ENCODE peak calls at places on chromosomes 13 and 19, in five cellular contexts. One of them, this sample, is unnamed.

GRCh38 chr19:756232-756631 is 5.3 kb downstream of the MISP start:
- DNase-seq in brain microvascular endothelial cell: peak; percentile 62
- DNase-seq in BJ: no peak
- DNase-seq in WERI-Rb-1: no peak
- DNase-seq in PC-3: peak; percentile 67
- DNase-seq in this sample: no peak

GRCh38 chr13:41516760-41517159 is 59.4 kb downstream of the RGCC start:
- DNase-seq in BJ: no peak
- DNase-seq in PC-3: no peak
- DNase-seq in WERI-Rb-1: no peak
- DNase-seq in brain microvascular endothelial cell: no peak
- DNase-seq in this sample: no peak

GRCh38 chr13:113883314-113883811 is 19.5 kb upstream of the GAS6 start:
- DNase-seq in PC-3: no peak
- DNase-seq in BJ: no peak
- DNase-seq in brain microvascular endothelial cell: no peak
- DNase-seq in WERI-Rb-1: no peak
- DNase-seq in this sample: no peak

GRCh38 chr19:27672309-27673047 is 1540.5 kb downstream of the UQCRFS1 start:
- DNase-seq in brain microvascular endothelial cell: no peak
- DNase-seq in WERI-Rb-1: no peak
- DNase-seq in PC-3: no peak
- DNase-seq in BJ: no peak
- DNase-seq in this sample: no peak

GRCh38 chr19:31838163-31838798 is 489.0 kb upstream of the TSHZ3 start:
- DNase-seq in BJ: no peak
- DNase-seq in brain microvascular endothelial cell: no peak
- DNase-seq in PC-3: no peak
- DNase-seq in WERI-Rb-1: no peak
- DNase-seq in this sample: no peak

GRCh38 chr19:18049390-18049789 is 37.3 kb downstream of the IL12RB1 start:
- DNase-seq in brain microvascular endothelial cell: peak; percentile 38
- DNase-seq in WERI-Rb-1: no peak
- DNase-seq in BJ: no peak
- DNase-seq in PC-3: no peak
- DNase-seq in this sample: no peak

GRCh38 chr19:17331254-17331558 is 3.4 kb downstream of the ANO8 start:
- DNase-seq in BJ: no peak
- DNase-seq in brain microvascular endothelial cell: no peak
- DNase-seq in WERI-Rb-1: peak; percentile 48
- DNase-seq in PC-3: no peak
- DNase-seq in this sample: no peak

GRCh38 chr13:112686987-112687386 is 2.9 kb upstream of the ATP11A start:
- DNase-seq in brain microvascular endothelial cell: no peak
- DNase-seq in PC-3: no peak
- DNase-seq in WERI-Rb-1: no peak
- DNase-seq in BJ: no peak
- DNase-seq in this sample: no peak

DNA sequence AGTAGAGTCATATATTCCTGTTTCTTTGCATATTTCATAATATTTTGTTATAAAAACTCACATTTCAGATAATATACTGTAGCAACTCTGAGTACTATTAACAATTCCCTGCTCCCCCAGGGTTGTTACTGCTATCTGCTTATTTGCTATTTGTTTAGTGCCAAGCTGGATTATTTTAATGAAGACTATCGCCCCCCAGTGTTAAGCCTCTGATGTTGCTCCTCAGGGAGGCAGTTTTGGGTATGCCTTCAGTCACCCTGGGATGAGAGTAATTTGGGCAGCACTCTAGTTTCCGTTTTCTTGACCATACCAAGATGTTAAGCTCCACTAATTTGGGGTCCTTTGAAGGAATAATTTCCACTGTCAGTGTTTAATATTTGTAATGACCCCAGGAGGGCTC is 46.0 kb downstream of the MICU2 start:
- DNase-seq in PC-3: peak; percentile 51
- DNase-seq in BJ: no peak
- DNase-seq in WERI-Rb-1: peak; percentile 24
- DNase-seq in brain microvascular endothelial cell: peak; percentile 34
- DNase-seq in this sample: no peak
- TF ChIP-seq CTCF in PC-3: peak; percentile 64
- TF ChIP-seq CTCF in BJ: peak; percentile 56
- TF ChIP-seq CTCF in WERI-Rb-1: peak; percentile 52
- TF ChIP-seq CTCF in brain microvascular endothelial cell: peak; percentile 65
- TF ChIP-seq CTCF in this sample: peak; percentile 56

DNA sequence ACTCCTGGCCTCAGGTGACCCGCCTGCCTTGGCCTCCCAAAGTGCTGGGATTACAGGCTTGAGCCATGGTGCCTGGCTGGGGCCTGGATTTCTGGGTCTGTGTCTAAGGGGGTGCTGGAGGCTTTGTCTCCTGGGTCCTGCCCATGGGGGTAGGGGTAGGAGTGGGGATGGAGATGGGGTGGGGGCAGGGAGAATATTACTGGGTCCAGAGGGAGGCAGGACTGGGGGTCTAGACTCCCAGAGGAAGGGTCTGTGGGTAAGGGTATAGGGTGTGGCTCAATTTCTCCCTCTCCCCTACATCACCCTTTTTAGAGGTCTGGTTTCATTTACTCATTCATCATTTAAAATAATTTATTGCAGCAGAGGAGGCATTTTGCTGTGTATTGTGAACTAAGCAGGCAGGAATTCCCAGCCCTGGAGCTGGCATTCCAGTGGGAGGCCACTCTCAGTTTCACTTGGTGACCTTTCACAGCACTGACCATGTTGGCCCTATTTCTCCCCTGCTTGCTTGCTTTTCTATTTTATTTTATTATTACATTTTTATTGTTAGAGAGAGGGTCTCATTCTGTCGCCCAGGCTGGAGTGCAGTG is 810 bp upstream of the NFKBID start:
- DNase-seq in WERI-Rb-1: no peak
- DNase-seq in PC-3: peak; percentile 27
- DNase-seq in brain microvascular endothelial cell: peak; percentile 34
- DNase-seq in BJ: peak; percentile 45
- DNase-seq in this sample: no peak
- H3K4me3 ChIP-seq in WERI-Rb-1: peak overlapping the region; percentile 82
- H3K4me3 ChIP-seq in PC-3: peak overlapping the region; percentile 95
- H3K4me3 ChIP-seq in brain microvascular endothelial cell: no peak overlapping the region
- H3K4me3 ChIP-seq in BJ: peak overlapping the region; percentile 77
- H3K4me3 ChIP-seq in this sample: peak overlapping the region; percentile 79

GRCh38 chr19:34220472-34221063 is 33.8 kb upstream of the GARRE1 start:
- DNase-seq in brain microvascular endothelial cell: peak; percentile 59
- DNase-seq in WERI-Rb-1: peak; percentile 69
- DNase-seq in PC-3: peak; percentile 77
- DNase-seq in BJ: no peak
- DNase-seq in this sample: no peak
- TF ChIP-seq CTCF in brain microvascular endothelial cell: peak; percentile 85
- TF ChIP-seq CTCF in WERI-Rb-1: peak; percentile 64
- TF ChIP-seq CTCF in PC-3: peak; percentile 77
- TF ChIP-seq CTCF in BJ: peak; percentile 79
- TF ChIP-seq CTCF in this sample: peak; percentile 80

GRCh38 chr13:28043224-28043623 is 54.7 kb upstream of the URAD start:
- DNase-seq in PC-3: no peak
- DNase-seq in BJ: no peak
- DNase-seq in WERI-Rb-1: no peak
- DNase-seq in brain microvascular endothelial cell: no peak
- DNase-seq in this sample: no peak
- H3K4me3 ChIP-seq in PC-3: no peak overlapping the region
- H3K4me3 ChIP-seq in BJ: no peak overlapping the region
- H3K4me3 ChIP-seq in WERI-Rb-1: no peak overlapping the region
- H3K4me3 ChIP-seq in brain microvascular endothelial cell: no peak overlapping the region
- H3K4me3 ChIP-seq in this sample: no peak overlapping the region

DNA sequence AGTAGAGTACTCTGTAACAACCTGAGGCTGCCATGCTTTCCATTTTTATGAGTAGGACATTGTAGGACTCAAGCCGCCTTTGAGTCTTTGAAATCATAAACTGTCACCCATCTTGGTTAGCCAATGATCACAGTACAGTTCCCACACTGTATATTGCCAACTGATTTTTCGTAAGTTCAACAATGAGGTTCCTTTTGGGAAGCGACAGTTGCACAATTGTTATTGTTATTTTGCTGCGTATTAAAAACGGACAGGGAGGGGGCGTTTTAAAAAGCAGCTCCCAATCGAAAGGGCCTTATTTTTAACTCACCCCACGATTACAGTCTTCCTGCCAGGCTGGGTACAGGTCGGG is 608 bp downstream of the SLC46A3 start:
- DNase-seq in WERI-Rb-1: no peak
- DNase-seq in BJ: no peak
- DNase-seq in brain microvascular endothelial cell: no peak
- DNase-seq in PC-3: no peak
- DNase-seq in this sample: no peak
- TF ChIP-seq CTCF in WERI-Rb-1: no peak
- TF ChIP-seq CTCF in BJ: no peak
- TF ChIP-seq CTCF in brain microvascular endothelial cell: no peak
- TF ChIP-seq CTCF in PC-3: no peak
- TF ChIP-seq CTCF in this sample: no peak

DNA sequence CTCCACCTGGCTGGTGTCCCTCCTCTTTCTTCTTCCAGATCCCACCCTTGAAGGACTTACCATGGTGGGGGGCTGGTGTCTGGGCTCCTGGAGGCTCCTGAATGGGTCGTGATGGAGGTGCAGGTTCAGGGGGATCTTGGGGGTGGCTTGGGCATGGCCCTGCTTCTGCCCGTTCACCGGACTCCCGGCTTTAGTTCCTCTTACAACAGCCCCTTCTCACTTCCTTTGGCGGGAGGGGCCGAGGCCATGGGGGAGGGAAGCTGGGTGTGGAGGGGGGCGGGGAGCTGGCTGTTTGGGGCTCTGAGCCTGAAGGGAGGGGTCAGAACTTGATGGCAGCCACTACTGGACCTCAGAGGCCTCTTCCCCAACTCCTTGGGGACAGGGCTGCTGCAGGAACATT is at the start of gene MYO1F:
- DNase-seq in PC-3: no peak
- DNase-seq in WERI-Rb-1: no peak
- DNase-seq in BJ: no peak
- DNase-seq in brain microvascular endothelial cell: no peak
- DNase-seq in this sample: no peak
- H3K4me3 ChIP-seq in PC-3: no peak within 1 kb of the TSS
- H3K4me3 ChIP-seq in WERI-Rb-1: no peak within 1 kb of the TSS
- H3K4me3 ChIP-seq in BJ: no peak within 1 kb of the TSS
- H3K4me3 ChIP-seq in brain microvascular endothelial cell: no peak within 1 kb of the TSS
- H3K4me3 ChIP-seq in this sample: no peak within 1 kb of the TSS

GRCh38 chr13:79547211-79547610 is 66.3 kb downstream of the NDFIP2 start:
- DNase-seq in brain microvascular endothelial cell: no peak
- DNase-seq in PC-3: no peak
- DNase-seq in BJ: no peak
- DNase-seq in WERI-Rb-1: no peak
- DNase-seq in this sample: no peak

GRCh38 chr13:79549355-79550106 is 68.6 kb downstream of the NDFIP2 start:
- DNase-seq in BJ: no peak
- DNase-seq in PC-3: no peak
- DNase-seq in brain microvascular endothelial cell: no peak
- DNase-seq in WERI-Rb-1: no peak
- DNase-seq in this sample: no peak

GRCh38 chr13:79547821-79548220 is 66.9 kb downstream of the NDFIP2 start:
- DNase-seq in PC-3: no peak
- DNase-seq in brain microvascular endothelial cell: no peak
- DNase-seq in WERI-Rb-1: no peak
- DNase-seq in BJ: no peak
- DNase-seq in this sample: no peak

GRCh38 chr13:79543883-79544282 is 62.9 kb downstream of the NDFIP2 start:
- DNase-seq in WERI-Rb-1: no peak
- DNase-seq in PC-3: no peak
- DNase-seq in BJ: no peak
- DNase-seq in brain microvascular endothelial cell: no peak
- DNase-seq in this sample: no peak

DNA sequence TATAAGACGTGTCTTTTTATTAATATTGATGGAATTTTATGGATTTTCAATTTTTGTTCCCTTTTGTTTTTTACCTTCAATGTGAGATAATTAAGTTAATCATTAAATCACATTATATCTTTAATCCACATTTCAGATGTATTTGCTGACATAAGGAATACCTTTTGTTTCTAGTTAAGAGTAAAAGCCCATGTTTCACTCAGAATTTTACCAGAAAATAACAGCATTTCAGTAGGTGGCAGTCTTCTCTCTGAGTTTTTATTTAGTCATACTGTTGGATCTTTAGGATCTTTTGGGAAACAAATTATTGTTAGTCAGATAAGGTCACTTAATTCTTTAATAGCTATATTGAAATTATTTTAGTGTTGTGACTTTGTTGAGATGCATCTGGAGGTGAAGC is 67.9 kb downstream of the NDFIP2 start:
- DNase-seq in WERI-Rb-1: no peak
- DNase-seq in BJ: no peak
- DNase-seq in brain microvascular endothelial cell: no peak
- DNase-seq in PC-3: peak; percentile 26
- DNase-seq in this sample: no peak
- TF ChIP-seq CTCF in WERI-Rb-1: no peak
- TF ChIP-seq CTCF in BJ: peak; percentile 41
- TF ChIP-seq CTCF in brain microvascular endothelial cell: no peak
- TF ChIP-seq CTCF in PC-3: peak; percentile 45
- TF ChIP-seq CTCF in this sample: no peak

DNA sequence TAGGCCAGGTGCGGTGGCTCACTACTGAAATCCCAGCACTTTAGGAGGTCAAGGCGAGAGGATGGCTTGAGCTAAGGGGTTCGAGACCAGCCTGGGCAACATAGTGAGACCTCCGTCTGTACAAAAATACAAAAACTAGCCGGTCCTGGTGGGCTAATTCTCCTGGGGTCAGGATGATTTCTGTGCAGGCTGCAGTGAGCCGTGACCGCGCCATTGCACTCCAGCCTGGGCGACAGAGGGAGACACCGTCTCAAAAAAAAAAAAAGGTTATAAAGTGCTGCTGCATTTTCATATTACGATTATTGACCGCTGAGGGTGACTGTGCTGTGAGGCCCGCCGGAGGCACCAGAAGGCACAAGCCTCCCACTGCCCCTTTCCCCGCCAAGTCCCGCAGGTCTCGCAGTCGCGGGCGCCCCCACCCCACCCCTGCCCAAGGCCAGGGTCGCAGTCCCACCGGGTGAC is 477 bp upstream of the PLEKHF1 start:
- DNase-seq in brain microvascular endothelial cell: no peak
- DNase-seq in BJ: no peak
- DNase-seq in PC-3: no peak
- DNase-seq in WERI-Rb-1: no peak
- DNase-seq in this sample: no peak
- H3K4me3 ChIP-seq in brain microvascular endothelial cell: peak overlapping the region; percentile 49
- H3K4me3 ChIP-seq in BJ: peak overlapping the region; percentile 82
- H3K4me3 ChIP-seq in PC-3: peak overlapping the region; percentile 85
- H3K4me3 ChIP-seq in WERI-Rb-1: peak overlapping the region; percentile 50
- H3K4me3 ChIP-seq in this sample: peak overlapping the region; percentile 63

DNA sequence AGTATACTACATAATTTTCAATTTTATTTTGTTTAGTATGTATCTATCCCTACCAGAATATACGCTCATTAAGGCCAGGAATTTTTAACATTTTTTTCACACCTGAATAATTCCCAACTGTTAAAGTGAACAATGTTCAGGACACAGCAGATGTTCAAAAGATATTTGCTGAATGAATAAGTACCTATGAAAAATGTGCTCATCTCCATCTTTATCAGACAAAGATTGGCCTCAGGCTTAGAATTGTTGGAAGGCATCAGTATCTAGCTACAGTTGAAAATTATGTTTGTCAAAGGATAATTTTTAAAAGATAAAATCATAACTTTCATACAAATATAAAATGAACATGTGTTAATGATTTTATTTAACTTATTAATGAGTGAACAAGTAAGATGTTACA is 30.9 kb upstream of the SERP2 start:
- DNase-seq in BJ: no peak
- DNase-seq in brain microvascular endothelial cell: no peak
- DNase-seq in PC-3: no peak
- DNase-seq in WERI-Rb-1: no peak
- DNase-seq in this sample: no peak
- TF ChIP-seq CTCF in BJ: no peak
- TF ChIP-seq CTCF in brain microvascular endothelial cell: no peak
- TF ChIP-seq CTCF in PC-3: no peak
- TF ChIP-seq CTCF in WERI-Rb-1: no peak
- TF ChIP-seq CTCF in this sample: no peak

This sample was measured in HFF-Myc.